ENCODE peak calls at places on chromosomes 11 and 22, in four cellular contexts. R is H9, Y is H1, H is mesendoderm. W is an unnamed sample.

GRCh38 chr11:63970902-63971301 is 3.5 kb upstream of the COX8A start:
- DNase-seq in R (no peak), H (no peak), Y (no peak), W (no peak)

GRCh38 chr11:117822031-117822521 is 2.5 kb downstream of the FXYD2 start:
- DNase-seq in R (peak; percentile 65), Y (no peak), H (peak; percentile 49), W (no peak)

GRCh38 chr22:21032037-21032842 is at the start of gene SLC7A4:
- DNase-seq in H (no peak), Y (no peak), R (no peak), W (no peak)

GRCh38 chr11:43789700-43790443 is 90.8 kb upstream of the ALKBH3 start:
- DNase-seq in Y (no peak), R (no peak), H (no peak), W (peak; percentile 70)

GRCh38 chr11:129853508-129854228 is 38.0 kb downstream of the TMEM45B start:
- DNase-seq in R (no peak), H (no peak), Y (no peak), W (peak; percentile 49)

GRCh38 chr11:70319694-70320093 is 49.2 kb downstream of the PPFIA1 start:
- DNase-seq in Y (no peak), R (no peak), H (no peak), W (no peak)

GRCh38 chr11:16925495-16926065 is 88.6 kb downstream of the PLEKHA7 start:
- DNase-seq in R (peak; percentile 83), Y (peak; percentile 61), H (peak; percentile 91), W (no peak)

GRCh38 chr11:68649851-68650555 is 34.3 kb upstream of the GAL start:
- DNase-seq in R (no peak), Y (no peak), H (no peak), W (no peak)

GRCh38 chr11:78414321-78415051 is 3.1 kb downstream of the GAB2 start:
- DNase-seq in H (peak; percentile 23), R (no peak), Y (no peak), W (peak; percentile 43)

GRCh38 chr11:68792400-68792955 is 41.2 kb upstream of the TESMIN start:
- DNase-seq in R (no peak), H (no peak), Y (no peak), W (peak; percentile 4)

GRCh38 chr11:75174781-75175370 is 24.0 kb downstream of the SLCO2B1 start:
- DNase-seq in H (no peak), Y (no peak), R (no peak), W (peak; percentile 34)

GRCh38 chr11:26805001-26805400 is 83.1 kb upstream of the SLC5A12 start:
- DNase-seq in H (peak; percentile 32), Y (no peak), R (no peak), W (no peak)

GRCh38 chr11:103220133-103220532 is 110.9 kb downstream of the DYNC2H1 start:
- DNase-seq in H (no peak), Y (no peak), R (no peak), W (no peak)

GRCh38 chr11:17739945-17740338 is 5.4 kb downstream of the KCNC1 start:
- DNase-seq in R (no peak), H (no peak), Y (no peak), W (no peak)

GRCh38 chr11:117916956-117917355 is 12.2 kb downstream of the TMPRSS13 start:
- DNase-seq in R (no peak), Y (no peak), H (no peak), W (no peak)

GRCh38 chr11:15742626-15743243 is 613.6 kb downstream of the SOX6 start:
- DNase-seq in H (no peak), R (no peak), Y (no peak), W (peak; percentile 50)

GRCh38 chr22:32672542-32672941 is 129.0 kb upstream of the TIMP3 start:
- DNase-seq in H (no peak), Y (no peak), R (no peak), W (no peak)
- H4K5ac ChIP-seq in H (no peak overlapping the region), Y (no peak overlapping the region), R (no peak overlapping the region), W (no peak overlapping the region)

DNA sequence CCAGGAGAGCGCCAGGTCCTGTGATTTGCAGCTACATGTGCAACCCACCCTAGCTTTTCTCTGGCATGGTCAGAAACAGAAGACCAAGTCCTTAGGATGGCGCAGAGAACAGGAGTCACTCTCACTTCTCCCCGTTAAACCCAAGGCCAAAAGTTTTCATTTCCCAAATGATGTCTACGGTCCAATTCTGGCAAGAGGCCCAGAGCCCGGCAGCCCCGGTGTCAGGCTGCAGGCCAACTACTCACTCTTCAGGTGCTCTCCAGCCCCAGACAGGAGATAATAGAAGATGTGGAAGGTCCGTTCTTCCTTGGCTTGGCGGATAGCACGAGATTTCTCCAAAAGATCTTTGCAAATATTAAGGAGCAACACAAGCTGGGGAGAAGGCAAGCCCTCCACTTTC is 67.2 kb downstream of the MYH9 start:
- DNase-seq in H (no peak), Y (no peak), R (no peak), W (no peak)
- H4K5ac ChIP-seq in H (no peak overlapping the region), Y (no peak overlapping the region), R (no peak overlapping the region), W (no peak overlapping the region)

GRCh38 chr22:44935724-44936123 is 74.1 kb downstream of the PHF21B start:
- DNase-seq in H (no peak), Y (no peak), R (no peak), W (no peak)
- H4K5ac ChIP-seq in H (no peak overlapping the region), Y (no peak overlapping the region), R (no peak overlapping the region), W (no peak overlapping the region)

DNA sequence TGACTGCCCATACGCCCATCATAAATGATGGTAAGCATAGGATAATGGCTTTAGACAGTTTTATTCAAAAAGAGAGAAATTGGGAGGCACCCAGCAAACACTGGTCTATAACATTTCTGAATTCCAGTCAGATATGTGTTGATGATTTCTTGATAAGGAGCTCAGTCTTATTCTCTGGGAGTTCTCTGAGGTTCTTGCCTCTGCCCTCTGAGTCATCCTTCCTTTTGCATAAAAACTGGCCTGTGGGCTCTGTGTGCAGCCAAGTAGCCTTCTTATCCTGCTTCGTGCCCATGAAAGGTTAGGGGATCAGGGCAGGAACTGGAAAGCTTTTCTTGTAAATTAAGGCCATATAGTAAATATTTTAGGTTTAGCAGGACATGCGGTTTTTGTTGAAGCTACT is 48.9 kb downstream of the FAR1 start:
- DNase-seq in R (no peak), Y (no peak), H (peak; percentile 63), W (peak; percentile 73)
- H4K5ac ChIP-seq in R (no peak overlapping the region), Y (no peak overlapping the region), H (no peak overlapping the region), W (no peak overlapping the region)

GRCh38 chr11:6027501-6027900 is 3.1 kb downstream of the OR56A1 start:
- DNase-seq in H (no peak), R (no peak), Y (no peak), W (no peak)
- H4K5ac ChIP-seq in H (no peak overlapping the region), R (no peak overlapping the region), Y (no peak overlapping the region), W (no peak overlapping the region)

DNA sequence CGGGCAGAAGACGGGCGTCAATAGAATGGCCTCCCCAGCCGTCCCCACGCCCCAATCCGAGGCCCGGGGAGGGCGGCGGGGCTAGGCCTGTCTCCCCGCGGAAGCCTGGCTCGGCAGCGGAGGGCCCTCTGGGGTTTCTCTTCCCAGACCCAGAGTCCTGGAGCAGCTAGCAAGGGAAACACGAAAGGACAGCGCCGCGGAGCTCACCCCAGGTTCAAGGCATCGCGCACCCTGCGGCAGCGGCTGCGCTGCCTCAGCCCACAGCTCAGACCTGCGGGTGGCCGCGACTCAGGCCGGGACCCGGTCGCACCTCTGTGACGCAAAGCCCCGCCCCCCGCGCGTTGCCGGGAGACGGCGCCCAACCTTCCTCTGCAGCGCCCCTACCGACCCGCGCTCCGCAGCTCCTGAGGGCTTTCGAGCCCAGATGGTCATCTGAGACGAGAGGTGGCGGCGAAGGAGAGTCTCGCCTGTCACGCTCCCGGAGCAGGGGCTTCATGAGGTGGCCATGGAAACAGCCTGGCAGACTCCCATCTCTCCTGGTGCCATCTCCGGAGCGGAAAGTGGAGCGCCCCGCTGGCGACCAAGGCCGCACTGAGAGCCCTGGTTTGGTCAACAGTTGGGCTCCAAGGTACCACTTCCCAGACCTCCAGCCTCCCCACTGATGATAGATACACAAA is at the start of gene RNF141:
- DNase-seq in R (peak; percentile 97), H (peak; percentile 97), Y (peak; percentile 86), W (peak; percentile 87)
- H4K5ac ChIP-seq in R (no peak within 1 kb of the TSS), H (no peak within 1 kb of the TSS), Y (peak within 1 kb of the TSS; percentile 81), W (peak within 1 kb of the TSS; percentile 85)

DNA sequence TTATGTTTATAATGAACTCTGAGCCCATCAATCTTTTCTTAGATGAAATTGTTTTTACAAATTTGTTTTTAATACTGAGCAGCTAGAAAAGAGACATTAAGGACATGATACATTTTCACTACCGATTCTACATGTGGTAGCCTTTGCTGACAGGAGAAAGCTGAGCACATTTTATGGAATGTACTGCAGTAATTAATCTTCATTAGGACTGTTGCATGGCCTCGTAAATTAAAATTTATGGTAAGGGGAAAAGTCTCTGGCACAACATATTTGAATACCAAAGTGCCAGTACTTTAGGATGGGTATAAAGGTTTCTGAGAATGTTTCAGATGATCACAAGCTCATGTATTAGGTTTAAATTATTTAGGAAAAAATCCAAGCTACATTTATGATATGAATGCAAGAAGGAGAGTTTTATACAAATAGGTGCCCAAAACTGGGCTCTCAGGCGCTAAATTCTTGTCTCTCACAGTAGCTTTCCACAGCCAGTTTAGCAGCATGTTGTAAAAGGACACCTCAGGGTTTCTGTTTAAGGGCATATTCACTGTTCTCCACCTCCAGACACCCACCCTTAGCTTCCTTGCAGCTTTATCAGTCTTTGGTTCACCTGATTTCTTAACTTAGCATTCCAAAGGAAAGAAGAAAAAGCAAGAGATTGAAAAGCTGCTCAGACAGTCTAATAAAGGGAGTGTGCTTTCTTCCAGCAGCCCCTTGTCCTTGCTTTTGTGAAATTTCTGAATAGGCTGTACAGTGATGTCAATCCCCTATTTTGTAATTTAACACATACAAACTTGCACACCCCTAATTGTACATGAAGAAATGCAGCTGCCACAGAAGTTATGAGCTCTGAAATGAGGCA is 261.9 kb downstream of the DDX10 start:
- DNase-seq in Y (no peak), R (no peak), H (peak; percentile 66), W (no peak)
- H4K5ac ChIP-seq in Y (no peak overlapping the region), R (no peak overlapping the region), H (peak overlapping the region; percentile 2), W (peak overlapping the region; percentile 69)